ENCODE peak calls at places on chromosomes 16 and 17, in six cellular contexts. M, I, G, Y, Q and O are unnamed samples.

GRCh38 chr16:87435399-87436224 is 43.5 kb downstream of the MAP1LC3B start:
- DNase-seq in Y (no peak), I (peak; percentile 41), M (no peak), Q (no peak), G (no peak), O (no peak)

GRCh38 chr16:24507959-24508358 is 31.4 kb upstream of the RBBP6 start:
- DNase-seq in Q (no peak), M (no peak), Y (no peak), G (no peak), I (no peak), O (no peak)

GRCh38 chr17:48127371-48128051 is 19.9 kb downstream of the SNX11 start:
- DNase-seq in Q (no peak), M (no peak), G (no peak), I (no peak), Y (no peak), O (no peak)

GRCh38 chr17:29749045-29749825 is 126.5 kb upstream of the CORO6 start:
- DNase-seq in I (no peak), G (no peak), Q (no peak), Y (no peak), M (no peak), O (no peak)

GRCh38 chr17:41417576-41418015 is 6.8 kb downstream of the KRT37 start:
- DNase-seq in Y (peak; percentile 24), M (no peak), G (peak; percentile 30), I (peak; percentile 36), Q (no peak), O (no peak)

GRCh38 chr16:4370570-4371480 is 823 bp upstream of the VASN start:
- DNase-seq in I (no peak), Y (no peak), M (no peak), Q (no peak), G (peak; percentile 73), O (no peak)

GRCh38 chr16:49499018-49499785 is 125.6 kb downstream of the C16orf78 start:
- DNase-seq in M (no peak), I (no peak), G (no peak), Y (no peak), Q (no peak), O (no peak)

GRCh38 chr16:65015577-65015976 is 106.3 kb downstream of the CDH11 start:
- DNase-seq in Y (no peak), I (no peak), Q (no peak), M (no peak), G (no peak), O (no peak)

GRCh38 chr17:1644493-1645206 is 882 bp downstream of the SCARF1 start:
- DNase-seq in I (no peak), Q (peak; percentile 61), Y (peak; percentile 56), M (no peak), G (no peak), O (no peak)

GRCh38 chr16:27222499-27223225 is 19.3 kb downstream of the KDM8 start:
- DNase-seq in M (no peak), G (no peak), Y (no peak), Q (no peak), I (peak; percentile 51), O (no peak)

GRCh38 chr17:59427425-59427921 is 96.0 kb downstream of the YPEL2 start:
- DNase-seq in Q (no peak), M (no peak), I (no peak), Y (no peak), G (no peak), O (no peak)

GRCh38 chr17:83194761-83195329 is 115.4 kb downstream of the METRNL start:
- DNase-seq in M (no peak), I (no peak), G (no peak), Q (no peak), Y (no peak), O (no peak)

GRCh38 chr17:60720763-60721531 is 43.3 kb downstream of the BCAS3 start:
- DNase-seq in G (peak; percentile 64), M (no peak), Y (peak; percentile 19), I (peak; percentile 66), Q (peak; percentile 24), O (peak; percentile 17)

GRCh38 chr16:50668368-50669008 is 12.6 kb downstream of the SNX20 start:
- DNase-seq in Q (no peak), G (peak; percentile 46), M (no peak), Y (no peak), I (no peak), O (no peak)
- TF ChIP-seq TAF1 in Q (no peak), G (no peak), M (no peak), Y (no peak), I (no peak), O (no peak)

GRCh38 chr16:12518238-12519004 is 285.3 kb downstream of the CPPED1 start:
- DNase-seq in M (no peak), G (no peak), I (no peak), Q (no peak), Y (no peak), O (no peak)
- TF ChIP-seq TAF1 in M (no peak), G (no peak), I (no peak), Q (no peak), Y (no peak), O (no peak)

DNA sequence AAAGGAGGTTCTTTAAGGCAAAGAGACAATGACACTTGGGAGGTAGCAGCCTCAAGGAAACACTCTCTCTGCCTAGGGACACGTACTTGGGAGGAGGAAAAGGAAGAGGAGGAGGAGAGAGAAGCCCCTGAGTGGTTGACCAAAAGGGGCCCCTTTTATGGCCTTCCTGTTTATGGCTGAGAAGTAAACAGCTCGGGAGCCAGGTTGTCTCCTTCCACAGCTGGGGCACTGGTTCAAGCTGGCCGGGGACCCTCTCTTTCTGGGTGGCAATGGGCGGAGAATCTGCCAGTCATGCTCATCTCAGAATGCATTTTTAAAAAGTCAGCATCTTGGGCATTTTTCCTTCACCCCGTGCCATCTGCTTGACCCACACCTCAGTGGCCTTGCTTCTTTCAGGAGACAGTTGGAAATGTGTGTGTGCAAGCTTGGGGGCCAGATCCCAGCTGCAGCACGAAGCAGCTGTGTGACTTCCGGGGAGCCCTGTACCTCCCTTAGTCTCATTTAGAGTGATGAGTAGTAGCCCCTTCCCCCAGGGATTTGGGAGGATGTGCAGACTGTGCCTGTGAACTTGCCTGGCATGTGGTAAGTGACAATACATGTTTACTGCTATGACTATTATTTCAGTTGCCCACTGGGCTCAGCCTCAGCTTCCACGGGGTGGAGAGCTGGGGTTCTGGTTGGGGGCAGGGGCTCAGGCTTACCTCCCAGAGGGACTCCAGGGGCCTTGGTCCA is 33.8 kb upstream of the SALL1 start:
- DNase-seq in M (no peak), Y (no peak), G (no peak), Q (no peak), I (no peak), O (no peak)
- TF ChIP-seq TAF1 in M (no peak), Y (no peak), G (no peak), Q (no peak), I (no peak), O (no peak)

GRCh38 chr17:65931246-65932149 is 260.4 kb downstream of the CEP112 start:
- DNase-seq in M (no peak), Y (no peak), G (no peak), I (no peak), Q (no peak), O (no peak)
- TF ChIP-seq TAF1 in M (no peak), Y (no peak), G (no peak), I (no peak), Q (no peak), O (no peak)

DNA sequence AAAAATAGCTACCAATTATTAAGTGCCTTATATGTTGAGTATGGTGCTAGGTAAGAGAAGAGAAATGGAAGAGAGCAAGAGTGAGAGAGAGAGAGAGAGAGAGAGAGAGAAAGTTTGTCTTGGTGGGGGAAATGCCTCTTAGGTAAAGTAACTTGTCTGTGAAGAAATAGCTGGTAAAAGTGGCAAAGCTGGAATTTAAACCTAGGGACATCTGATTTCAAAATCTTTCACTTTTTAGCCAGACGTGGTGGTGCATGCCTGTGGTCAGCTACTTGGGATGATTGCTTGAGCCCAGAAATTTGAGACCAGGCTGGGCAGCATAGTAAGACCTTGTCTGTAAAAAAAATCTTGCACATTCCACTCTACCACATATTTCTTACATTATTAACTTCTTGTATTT is 23.0 kb upstream of the CDR2 start:
- DNase-seq in Y (no peak), Q (no peak), M (no peak), G (no peak), I (no peak), O (no peak)
- TF ChIP-seq TAF1 in Y (no peak), Q (no peak), M (no peak), G (no peak), I (no peak), O (no peak)

GRCh38 chr17:7511108-7511507 is 26.9 kb downstream of the POLR2A start:
- DNase-seq in I (no peak), Q (no peak), M (no peak), G (no peak), Y (no peak), O (no peak)

GRCh38 chr17:7513850-7514419 is 29.8 kb downstream of the POLR2A start:
- DNase-seq in M (no peak), G (no peak), I (no peak), Q (no peak), Y (no peak), O (no peak)

GRCh38 chr17:7512824-7513540 is 28.8 kb downstream of the POLR2A start:
- DNase-seq in Y (no peak), M (no peak), Q (no peak), I (no peak), G (no peak), O (no peak)

GRCh38 chr17:7512105-7512504 is 27.9 kb downstream of the POLR2A start:
- DNase-seq in Y (no peak), I (no peak), M (no peak), G (no peak), Q (no peak), O (no peak)

GRCh38 chr17:7515912-7516610 is 31.9 kb downstream of the POLR2A start:
- DNase-seq in Q (no peak), M (no peak), Y (no peak), I (no peak), G (peak; percentile 20), O (no peak)
- TF ChIP-seq TAF1 in Q (no peak), M (no peak), Y (no peak), I (no peak), G (no peak), O (no peak)

DNA sequence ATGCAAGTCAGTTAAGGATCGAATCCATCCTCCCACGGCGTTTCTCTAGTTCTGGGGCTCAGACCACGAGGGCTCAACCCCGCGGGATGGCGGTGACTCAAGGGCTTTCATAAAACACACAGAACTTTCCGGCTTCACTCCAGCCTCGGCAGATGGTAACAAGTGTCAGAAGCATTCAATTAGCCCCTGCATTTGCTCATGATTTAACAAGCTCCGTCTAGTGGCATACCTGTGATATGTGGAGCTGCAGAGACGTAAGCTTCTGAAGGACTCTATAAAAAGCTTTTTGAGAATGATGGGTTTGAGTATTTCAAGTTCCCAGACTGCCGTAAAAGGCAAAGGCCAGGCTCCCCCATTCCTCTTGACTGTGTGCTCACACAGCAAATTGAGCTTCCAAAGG is 91.3 kb upstream of the SEC14L1 start:
- DNase-seq in M (no peak), G (no peak), Q (no peak), Y (no peak), I (no peak), O (no peak)
- TF ChIP-seq TAF1 in M (no peak), G (no peak), Q (no peak), Y (no peak), I (no peak), O (no peak)

GRCh38 chr17:37391146-37391545 is 15.4 kb downstream of the C17orf78 start:
- DNase-seq in Y (no peak), G (no peak), Q (no peak), M (no peak), I (no peak), O (no peak)
- TF ChIP-seq TAF1 in Y (no peak), G (no peak), Q (no peak), M (no peak), I (no peak), O (no peak)